ENCODE peak calls at places on chromosome 21, in six cellular contexts. E is gastrocnemius medialis, A is tibial nerve, C is uterus, D is stomach, T is Peyer's patch. Q is an unnamed sample. For H3K4me1, the result is how much of the 10 kb centered on the place peaks cover.

GRCh38 chr21:31075844-31076243 is 37.6 kb upstream of the KRTAP19-8 start:
- DNase-seq in C (no peak), T (no peak), A (no peak), D (no peak), E (no peak), Q (no peak)

GRCh38 chr21:30719401-30719800 is 824 bp upstream of the KRTAP21-3 start:
- DNase-seq in D (no peak), A (no peak), T (no peak), E (no peak), C (no peak), Q (no peak)

GRCh38 chr21:17925000-17925610 is 105.9 kb upstream of the C21orf91 start:
- DNase-seq in T (no peak), E (no peak), C (peak), D (peak), A (no peak), Q (no peak)

GRCh38 chr21:34519013-34519412 is 7.0 kb upstream of the KCNE1 start:
- DNase-seq in C (no peak), T (no peak), A (no peak), E (no peak), D (no peak), Q (no peak)

GRCh38 chr21:46122241-46122671 is 24.3 kb downstream of the COL6A2 start:
- DNase-seq in A (peak), T (peak), E (no peak), C (peak), D (peak), Q (peak)

GRCh38 chr21:37220433-37220980 is 46.6 kb downstream of the VPS26C start:
- DNase-seq in E (no peak), D (no peak), A (no peak), C (no peak), T (no peak), Q (no peak)

GRCh38 chr21:46424621-46425020 is 34.1 kb upstream of the DIP2A start:
- DNase-seq in D (no peak), T (no peak), C (no peak), A (no peak), E (no peak), Q (no peak)

GRCh38 chr21:39108291-39109162 is 74.7 kb downstream of the PSMG1 start:
- DNase-seq in C (no peak), E (no peak), D (no peak), T (no peak), A (no peak), Q (no peak)

GRCh38 chr21:38645282-38645681 is 147.0 kb upstream of the ERG start:
- DNase-seq in T (no peak), A (no peak), C (no peak), E (no peak), D (no peak), Q (no peak)

GRCh38 chr21:39687069-39687468 is 57.9 kb upstream of the IGSF5 start:
- DNase-seq in D (no peak), E (no peak), A (no peak), C (no peak), T (no peak), Q (no peak)

DNA sequence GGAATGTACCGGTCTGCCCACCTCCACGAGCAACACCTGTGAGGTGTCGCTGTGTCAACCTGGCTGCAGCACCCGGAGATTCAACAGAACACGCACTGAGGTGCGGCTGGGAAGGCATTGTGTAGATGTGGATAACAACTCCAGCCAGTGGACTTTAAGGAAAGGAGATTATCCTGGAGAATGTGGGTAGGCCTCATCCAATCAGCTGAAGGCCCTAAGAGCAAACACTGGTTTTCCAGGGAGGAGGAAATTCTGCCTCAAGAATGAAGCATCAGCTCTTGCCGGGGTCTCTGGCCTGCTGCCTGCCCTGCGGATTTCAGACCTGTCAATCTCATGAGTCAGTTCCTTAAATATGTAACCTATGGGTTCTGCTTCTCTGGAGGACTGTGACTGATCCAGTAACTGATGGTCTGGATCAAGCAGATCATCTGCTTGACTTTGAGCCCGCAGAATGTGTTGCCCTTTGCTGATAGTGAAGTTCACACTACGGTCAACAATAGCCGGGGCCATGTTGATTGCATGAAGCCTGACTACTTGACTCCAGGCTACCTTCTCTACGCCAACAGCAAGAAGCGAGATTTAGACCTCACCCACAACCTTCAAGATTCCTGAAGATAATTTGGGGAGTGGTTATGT is 15.9 kb upstream of the PRDM15 start:
- DNase-seq in T (no peak), C (no peak), E (no peak), D (no peak), A (no peak), Q (no peak)
- H3K4me1 ChIP-seq in T (under half), C (under half), E (under half), D (under half), A (under half), Q (under half)

DNA sequence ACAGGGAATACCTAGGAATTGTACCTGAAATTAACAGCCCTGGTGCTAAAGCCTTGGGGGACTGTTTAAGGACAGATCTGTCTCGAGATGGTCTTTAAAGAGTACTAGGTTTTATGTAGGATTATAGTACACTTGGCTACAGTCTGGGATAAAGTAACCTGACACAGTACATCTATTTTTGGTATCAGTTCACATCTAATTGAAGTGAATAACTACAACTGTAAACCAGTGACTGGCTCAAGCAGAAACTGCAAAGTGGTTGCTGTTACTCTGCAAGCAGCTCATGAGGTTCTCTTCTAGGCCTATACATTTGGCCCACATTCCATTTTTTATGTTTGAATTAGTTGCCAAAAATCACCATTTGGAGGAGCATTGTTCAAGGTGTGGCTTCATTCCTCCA is 320.8 kb upstream of the USP25 start:
- DNase-seq in D (no peak), E (no peak), T (no peak), A (no peak), C (no peak), Q (no peak)
- TF ChIP-seq POLR2A in D (no peak), E (no peak), T (no peak), A (no peak), C (no peak), Q (no peak)

GRCh38 chr21:41861987-41862386 is 17.2 kb downstream of the PRDM15 start:
- DNase-seq in C (no peak), D (no peak), T (no peak), E (no peak), A (no peak), Q (no peak)
- H3K4me1 ChIP-seq in C (under half), D (under half), T (under half), E (under half), A (under half), Q (under half)

DNA sequence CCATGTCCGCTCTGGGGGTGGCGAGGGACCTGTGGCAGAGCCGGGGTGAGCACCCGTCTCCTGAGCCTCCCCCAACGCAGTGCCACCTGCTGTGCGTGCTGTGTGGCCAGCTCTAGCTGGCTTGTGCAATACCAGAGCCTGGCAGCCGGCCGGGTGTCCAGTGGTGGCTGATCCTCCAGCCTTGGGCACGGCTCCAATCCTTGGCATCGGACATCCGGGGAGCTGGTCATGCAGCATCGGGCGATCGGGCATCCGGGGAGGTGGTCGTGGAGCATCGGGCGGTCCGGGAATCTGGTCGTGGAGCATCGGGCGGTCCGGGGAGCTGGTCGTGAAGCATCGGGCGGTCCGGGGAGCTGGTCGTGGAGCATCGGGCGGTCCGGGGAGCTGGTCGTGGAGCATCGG is 8.1 kb downstream of the SLX9 start:
- DNase-seq in T (no peak), C (no peak), A (no peak), E (peak), D (no peak), Q (no peak)
- TF ChIP-seq POLR2A in T (no peak), C (no peak), A (no peak), E (peak), D (no peak), Q (no peak)